ENCODE peak calls at places on chromosome 10, in six cellular contexts. I is heart left ventricle, O is cardiac muscle cell, W is mesendoderm, A is esophagus squamous epithelium, J is pancreas. V is an unnamed sample.

GRCh38 chr10:17954856-17955255 is 3.1 kb downstream of the SLC39A12 start:
- DNase-seq in I (no peak), O (no peak), W (no peak), A (no peak), J (no peak), V (no peak)

GRCh38 chr10:55183993-55184392 is 383.0 kb upstream of the PCDH15 start:
- DNase-seq in I (no peak), O (peak), W (no peak), A (no peak), J (no peak), V (no peak)

GRCh38 chr10:13143761-13144160 is 17.6 kb upstream of the MCM10 start:
- DNase-seq in I (no peak), O (peak), W (no peak), A (no peak), J (no peak), V (no peak)

GRCh38 chr10:34815174-34816066 is at the start of gene PARD3:
- DNase-seq in I (peak), O (peak), W (peak), A (no peak), J (peak), V (peak)

GRCh38 chr10:11687779-11688447 is 54.3 kb upstream of the ECHDC3 start:
- DNase-seq in I (no peak), O (no peak), W (no peak), A (no peak), J (peak), V (no peak)

GRCh38 chr10:113029055-113029440 is 79.0 kb downstream of the TCF7L2 start:
- DNase-seq in I (no peak), O (no peak), W (no peak), A (no peak), J (no peak), V (no peak)

GRCh38 chr10:19659920-19660655 is 156.1 kb upstream of the PLXDC2 start:
- DNase-seq in I (no peak), O (no peak), W (no peak), A (no peak), J (no peak), V (no peak)

GRCh38 chr10:104317195-104318095 is 20.8 kb downstream of the ITPRIP start:
- DNase-seq in I (no peak), O (peak), W (peak), A (no peak), J (no peak), V (no peak)

GRCh38 chr10:88820990-88821389 is 18.5 kb downstream of the LIPM start:
- DNase-seq in I (no peak), O (peak), W (no peak), A (no peak), J (no peak), V (no peak)

GRCh38 chr10:123527122-123527521 is 139.0 kb upstream of the GPR26 start:
- DNase-seq in I (no peak), O (no peak), W (no peak), A (no peak), J (no peak), V (no peak)

GRCh38 chr10:32263300-32263699 is 83.7 kb downstream of the EPC1 start:
- DNase-seq in I (no peak), O (no peak), W (no peak), A (no peak), J (no peak), V (no peak)

GRCh38 chr10:50625663-50626062 is 1.9 kb upstream of the SGMS1 start:
- DNase-seq in I (no peak), O (peak), W (peak), A (no peak), J (no peak), V (no peak)

GRCh38 chr10:20688797-20689544 is 208.1 kb downstream of the NEBL start:
- DNase-seq in I (no peak), O (no peak), W (no peak), A (no peak), J (no peak), V (no peak)

GRCh38 chr10:102514487-102515311 is 10.9 kb downstream of the SUFU start:
- DNase-seq in I (no peak), O (no peak), W (no peak), A (no peak), J (no peak), V (no peak)

GRCh38 chr10:102150970-102151773 is 1.0 kb upstream of the NOLC1 start:
- DNase-seq in I (no peak), O (peak), W (peak), A (no peak), J (no peak), V (no peak)

GRCh38 chr10:23063387-23064287 is 31.7 kb upstream of the MSRB2 start:
- DNase-seq in I (no peak), O (peak), W (no peak), A (no peak), J (no peak), V (no peak)

GRCh38 chr10:49488056-49488455 is 50.9 kb downstream of the ERCC6 start:
- DNase-seq in I (no peak), O (no peak), W (no peak), A (no peak), J (no peak), V (no peak)

GRCh38 chr10:118760265-118760664 is 5.5 kb upstream of the CACUL1 start:
- DNase-seq in I (no peak), O (no peak), W (no peak), A (no peak), J (no peak), V (no peak)

GRCh38 chr10:13352519-13352918 is 4.4 kb upstream of the SEPHS1 start:
- DNase-seq in I (no peak), O (no peak), W (peak), A (no peak), J (no peak), V (no peak)

GRCh38 chr10:644076-644942 is 45.2 kb downstream of the DIP2C start:
- DNase-seq in I (no peak), O (no peak), W (no peak), A (no peak), J (no peak), V (no peak)

GRCh38 chr10:18666810-18667209 is 7.6 kb downstream of the ARL5B start:
- DNase-seq in I (no peak), O (peak), W (peak), A (no peak), J (no peak), V (no peak)

GRCh38 chr10:65735382-65735781 is 1190.5 kb upstream of the LRRTM3 start:
- DNase-seq in I (no peak), O (no peak), W (no peak), A (no peak), J (no peak), V (no peak)

GRCh38 chr10:119501690-119502089 is 40.8 kb downstream of the RGS10 start:
- DNase-seq in I (no peak), O (no peak), W (no peak), A (no peak), J (no peak), V (no peak)

GRCh38 chr10:22251751-22252285 is 34.0 kb upstream of the EBLN1 start:
- DNase-seq in I (peak), O (peak), W (peak), A (no peak), J (peak), V (peak)

GRCh38 chr10:117441812-117442443 is 66.7 kb upstream of the PDZD8 start:
- DNase-seq in I (no peak), O (peak), W (no peak), A (no peak), J (no peak), V (no peak)

GRCh38 chr10:120415709-120416330 is 41.2 kb upstream of the PLPP4 start:
- DNase-seq in I (no peak), O (peak), W (no peak), A (no peak), J (no peak), V (no peak)

GRCh38 chr10:58179238-58179637 is 88.5 kb downstream of the IPMK start:
- DNase-seq in I (no peak), O (peak), W (no peak), A (no peak), J (no peak), V (no peak)

GRCh38 chr10:86403183-86403797 is 36.7 kb upstream of the GRID1 start:
- DNase-seq in I (no peak), O (no peak), W (no peak), A (no peak), J (no peak), V (no peak)

GRCh38 chr10:6678211-6678803 is 98.2 kb upstream of the PRKCQ start:
- DNase-seq in I (peak), O (peak), W (peak), A (no peak), J (peak), V (no peak)

GRCh38 chr10:58436071-58436470 is 50.9 kb downstream of the TFAM start:
- DNase-seq in I (no peak), O (peak), W (peak), A (no peak), J (no peak), V (no peak)

GRCh38 chr10:81280497-81281479 is 594.2 kb upstream of the NRG3 start:
- DNase-seq in I (no peak), O (no peak), W (no peak), A (no peak), J (no peak), V (no peak)

GRCh38 chr10:43046288-43046991 is 30.4 kb upstream of the RET start:
- DNase-seq in I (peak), O (no peak), W (no peak), A (no peak), J (peak), V (no peak)

GRCh38 chr10:30189254-30189583 is 129.8 kb upstream of the JCAD start:
- DNase-seq in I (no peak), O (no peak), W (no peak), A (no peak), J (no peak), V (no peak)

GRCh38 chr10:102919237-102919959 is 1.3 kb downstream of the CNNM2 start:
- DNase-seq in I (no peak), O (peak), W (peak), A (no peak), J (peak), V (peak)

GRCh38 chr10:15344876-15345285 is 26.2 kb downstream of the FAM171A1 start:
- DNase-seq in I (no peak), O (peak), W (no peak), A (no peak), J (no peak), V (no peak)

GRCh38 chr10:51085204-51085603 is 10.9 kb downstream of the PRKG1 start:
- DNase-seq in I (no peak), O (no peak), W (no peak), A (no peak), J (no peak), V (no peak)

GRCh38 chr10:23196201-23196600 is 4.1 kb downstream of the PTF1A start:
- DNase-seq in I (no peak), O (no peak), W (no peak), A (no peak), J (peak), V (no peak)

GRCh38 chr10:22803201-22803895 is 89.0 kb upstream of the PIP4K2A start:
- DNase-seq in I (no peak), O (peak), W (no peak), A (no peak), J (no peak), V (no peak)

GRCh38 chr10:91800756-91801155 is 2.5 kb downstream of the TNKS2 start:
- DNase-seq in I (no peak), O (no peak), W (no peak), A (no peak), J (no peak), V (no peak)
- H3K4me3 ChIP-seq in I (no peak), O (peak), W (no peak), A (no peak), J (peak), V (no peak)

DNA sequence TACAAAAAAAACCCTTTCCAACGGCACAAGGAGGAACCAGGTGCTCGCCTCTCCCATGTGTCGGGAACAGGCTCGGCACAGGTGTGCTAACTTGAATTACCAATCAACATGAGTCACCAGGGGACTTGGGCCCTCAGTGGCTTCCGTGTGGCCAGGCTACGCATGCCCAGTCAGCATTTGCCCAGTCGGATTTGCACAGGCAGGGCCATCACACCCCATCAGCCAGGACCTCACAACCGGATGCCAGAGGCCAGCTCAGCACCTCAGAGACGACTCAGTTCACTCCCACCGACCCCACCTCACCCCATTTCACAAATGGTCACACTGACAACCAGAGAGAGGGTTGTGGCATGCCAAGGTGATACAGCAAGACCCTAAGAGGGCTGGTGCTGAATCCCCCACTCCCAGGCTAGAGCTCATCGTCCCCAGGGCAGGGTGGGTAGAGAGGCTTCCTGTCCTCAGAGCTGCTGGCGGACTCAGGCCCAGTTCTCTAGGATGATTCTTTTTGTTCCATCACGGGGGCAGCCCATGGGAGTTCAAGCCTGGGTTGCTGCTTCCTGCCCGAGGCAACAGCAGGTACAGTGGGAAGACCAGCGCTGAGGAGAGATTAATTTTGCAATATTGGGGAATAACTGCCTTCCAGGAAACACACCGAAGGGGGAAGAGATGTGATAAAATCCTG is 13.6 kb downstream of the ANXA11 start:
- DNase-seq in I (no peak), O (no peak), W (no peak), A (no peak), J (peak), V (no peak)
- H3K4me3 ChIP-seq in I (no peak), O (no peak), W (no peak), A (no peak), J (no peak), V (no peak)

GRCh38 chr10:73641272-73642060 is at the start of gene MYOZ1:
- DNase-seq in I (no peak), O (peak), W (peak), A (no peak), J (no peak), V (no peak)
- H3K4me3 ChIP-seq in I (no peak), O (no peak), W (no peak), A (no peak), J (no peak), V (no peak)

GRCh38 chr10:75166623-75166972 is 44.0 kb upstream of the VDAC2 start:
- DNase-seq in I (no peak), O (no peak), W (no peak), A (no peak), J (no peak), V (no peak)

GRCh38 chr10:75165684-75166622 is 44.6 kb upstream of the VDAC2 start:
- DNase-seq in I (no peak), O (peak), W (no peak), A (no peak), J (no peak), V (peak)

GRCh38 chr10:75175046-75175445 is 35.5 kb upstream of the VDAC2 start:
- DNase-seq in I (no peak), O (no peak), W (no peak), A (no peak), J (no peak), V (no peak)

GRCh38 chr10:75168275-75168674 is 42.3 kb upstream of the VDAC2 start:
- DNase-seq in I (no peak), O (no peak), W (no peak), A (no peak), J (no peak), V (no peak)

DNA sequence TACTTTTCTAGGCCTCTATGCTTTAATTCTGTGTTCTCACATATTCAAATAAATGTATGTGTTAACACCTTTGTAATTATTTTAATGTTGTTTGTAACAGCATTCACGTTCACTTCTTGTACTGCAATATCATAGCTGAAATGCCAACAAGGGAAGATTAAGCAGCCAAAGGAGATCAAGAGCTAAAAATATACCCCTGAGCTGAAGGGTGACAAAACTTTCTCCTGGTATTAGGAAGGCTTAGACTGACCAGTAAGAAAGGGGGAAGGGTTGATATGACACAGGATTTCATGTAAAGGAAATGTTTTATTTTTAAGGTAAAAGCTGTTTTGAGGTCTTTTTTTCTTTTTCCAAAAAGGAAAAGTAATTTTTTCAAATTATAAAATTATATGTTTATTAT is 40.4 kb upstream of the VDAC2 start:
- DNase-seq in I (no peak), O (no peak), W (no peak), A (no peak), J (no peak), V (no peak)
- H3K4me3 ChIP-seq in I (no peak), O (no peak), W (no peak), A (no peak), J (no peak), V (no peak)

DNA sequence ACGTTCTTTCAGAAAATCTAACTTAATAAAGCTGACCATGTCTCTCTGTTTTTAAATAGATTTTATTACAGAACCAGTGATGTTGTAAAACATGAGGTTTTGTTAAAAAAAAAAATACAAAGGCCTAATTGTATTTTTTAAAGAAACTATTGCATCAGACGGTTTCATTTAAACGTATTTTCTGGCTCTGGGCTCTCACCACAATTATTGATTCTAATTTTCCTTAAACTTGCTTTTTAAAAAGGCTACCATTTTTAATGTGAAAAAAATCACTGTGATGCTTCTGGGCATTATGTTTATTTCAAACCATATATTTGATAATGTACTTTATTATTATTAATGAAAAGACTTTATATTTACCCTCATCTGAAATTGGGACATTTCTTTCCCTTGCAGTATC is 94.3 kb downstream of the CABCOCO1 start:
- DNase-seq in I (no peak), O (peak), W (no peak), A (no peak), J (no peak), V (no peak)
- H3K4me3 ChIP-seq in I (no peak), O (no peak), W (no peak), A (no peak), J (no peak), V (no peak)

GRCh38 chr10:129614341-129614740 is 147.3 kb downstream of the MGMT start:
- DNase-seq in I (no peak), O (no peak), W (no peak), A (no peak), J (no peak), V (no peak)

GRCh38 chr10:129615921-129616525 is 149.0 kb downstream of the MGMT start:
- DNase-seq in I (no peak), O (no peak), W (no peak), A (no peak), J (no peak), V (no peak)

GRCh38 chr10:129613377-129613980 is 146.4 kb downstream of the MGMT start:
- DNase-seq in I (no peak), O (no peak), W (no peak), A (no peak), J (no peak), V (no peak)

GRCh38 chr10:129617768-129618167 is 150.7 kb downstream of the MGMT start:
- DNase-seq in I (no peak), O (no peak), W (no peak), A (no peak), J (no peak), V (no peak)

GRCh38 chr10:129615381-129615780 is 148.3 kb downstream of the MGMT start:
- DNase-seq in I (no peak), O (no peak), W (no peak), A (no peak), J (no peak), V (no peak)
- H3K4me3 ChIP-seq in I (no peak), O (no peak), W (no peak), A (no peak), J (no peak), V (no peak)

DNA sequence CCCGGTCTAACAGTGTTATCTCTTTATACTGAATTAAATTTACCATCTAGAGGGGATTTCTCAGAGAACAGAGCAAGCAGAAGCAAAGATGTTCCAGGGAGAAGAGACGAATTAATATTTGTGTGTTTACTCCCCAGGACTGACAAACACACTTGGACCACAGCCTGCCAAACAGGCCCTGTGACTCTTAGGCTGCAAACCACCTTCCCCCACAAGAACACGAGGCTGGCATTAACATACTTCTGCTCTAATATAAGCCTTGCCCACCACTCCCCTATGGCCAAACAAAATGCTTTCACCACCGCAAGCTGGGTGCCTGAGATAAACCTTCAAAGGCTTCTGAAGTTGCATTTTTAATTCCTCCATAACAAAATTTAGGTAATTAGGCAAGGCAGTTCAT is 88.5 kb downstream of the FGFR2 start:
- DNase-seq in I (no peak), O (no peak), W (no peak), A (no peak), J (no peak), V (no peak)
- H3K4me3 ChIP-seq in I (no peak), O (no peak), W (no peak), A (no peak), J (no peak), V (no peak)

GRCh38 chr10:114770009-114770408 is 51.6 kb upstream of the FHIP2A start:
- DNase-seq in I (no peak), O (no peak), W (no peak), A (no peak), J (no peak), V (no peak)

GRCh38 chr10:114767589-114768393 is 53.8 kb upstream of the FHIP2A start:
- DNase-seq in I (peak), O (no peak), W (peak), A (no peak), J (peak), V (peak)

GRCh38 chr10:114766470-114766869 is 55.1 kb upstream of the FHIP2A start:
- DNase-seq in I (no peak), O (no peak), W (no peak), A (no peak), J (no peak), V (no peak)

GRCh38 chr10:114767101-114767588 is 54.4 kb upstream of the FHIP2A start:
- DNase-seq in I (no peak), O (peak), W (no peak), A (no peak), J (no peak), V (no peak)

GRCh38 chr10:114768394-114768786 is 53.2 kb upstream of the FHIP2A start:
- DNase-seq in I (no peak), O (no peak), W (peak), A (no peak), J (no peak), V (peak)
- H3K4me3 ChIP-seq in I (no peak), O (peak), W (peak), A (peak), J (peak), V (no peak)

GRCh38 chr10:72088879-72089585 is 681 bp upstream of the SPOCK2 start:
- DNase-seq in I (no peak), O (peak), W (peak), A (no peak), J (no peak), V (no peak)
- H3K4me3 ChIP-seq in I (no peak), O (no peak), W (no peak), A (peak), J (no peak), V (no peak)

GRCh38 chr10:46556515-46557318 is at the start of gene GPRIN2:
- DNase-seq in I (peak), O (no peak), W (peak), A (no peak), J (peak), V (no peak)
- H3K4me3 ChIP-seq in I (peak), O (peak), W (peak), A (peak), J (peak), V (no peak)